ENCODE peak calls at places on chromosomes 4 and X, in eight cellular contexts. Q is Panc1, S is fibroblast of lung, I is prostate gland, T is left ventricle myocardium inferior, Z is WERI-Rb-1, F is HCT116, R is lung. C is an unnamed sample. For H3K27me3, the result is how much of the 10 kb centered on the place peaks cover.

GRCh38 chr4:89438102-89438831 is 130.7 kb upstream of the GPRIN3 start:
- DNase-seq in Q (no peak), S (no peak), I (peak), T (no peak), Z (peak), F (peak), R (peak), C (peak)

GRCh38 chrX:41332408-41332987 is 1.5 kb upstream of the DDX3X start:
- DNase-seq in Q (no peak), S (peak), I (peak), T (peak), Z (no peak), F (no peak), R (no peak), C (peak)

GRCh38 chr4:76939184-76939583 is 10.4 kb upstream of the SEPTIN11 start:
- DNase-seq in Q (no peak), S (no peak), I (no peak), T (no peak), Z (no peak), F (no peak), R (no peak), C (no peak)

GRCh38 chr4:66927937-66928336 is 617.4 kb downstream of the CENPC start:
- DNase-seq in Q (no peak), S (peak), I (no peak), T (no peak), Z (peak), F (no peak), R (no peak), C (no peak)

GRCh38 chrX:140525448-140525847 is 20.6 kb upstream of the SOX3 start:
- DNase-seq in Q (no peak), S (peak), I (no peak), T (no peak), Z (no peak), F (no peak), R (no peak), C (no peak)

GRCh38 chr4:78634011-78634664 is 82.6 kb downstream of the ANXA3 start:
- DNase-seq in Q (no peak), S (peak), I (peak), T (peak), Z (no peak), F (no peak), R (no peak), C (no peak)

GRCh38 chr4:175308236-175308635 is 390.1 kb downstream of the ADAM29 start:
- DNase-seq in Q (no peak), S (peak), I (no peak), T (no peak), Z (no peak), F (peak), R (no peak), C (no peak)

GRCh38 chr4:69832326-69833030 is 27.5 kb downstream of the SULT1E1 start:
- DNase-seq in Q (no peak), S (no peak), I (no peak), T (no peak), Z (peak), F (no peak), R (no peak), C (peak)

GRCh38 chr4:77994194-77994721 is 62.9 kb upstream of the FRAS1 start:
- DNase-seq in Q (no peak), S (peak), I (peak), T (no peak), Z (peak), F (peak), R (no peak), C (peak)

GRCh38 chr4:40736910-40737309 is 12.8 kb upstream of the NSUN7 start:
- DNase-seq in Q (peak), S (peak), I (no peak), T (no peak), Z (no peak), F (peak), R (no peak), C (no peak)

GRCh38 chrX:54452920-54453319 is 12.7 kb downstream of the TSR2 start:
- DNase-seq in Q (no peak), S (peak), I (no peak), T (no peak), Z (peak), F (no peak), R (no peak), C (no peak)

GRCh38 chr4:74013269-74013668 is 14.8 kb upstream of the CXCL5 start:
- DNase-seq in Q (no peak), S (no peak), I (no peak), T (no peak), Z (no peak), F (no peak), R (no peak), C (no peak)

GRCh38 chr4:121769341-121769740 is 4.4 kb upstream of the SMIM43 start:
- DNase-seq in Q (no peak), S (no peak), I (no peak), T (no peak), Z (no peak), F (no peak), R (no peak), C (no peak)

GRCh38 chr4:47824844-47825243 is 13.0 kb downstream of the CORIN start:
- DNase-seq in Q (no peak), S (no peak), I (no peak), T (peak), Z (peak), F (no peak), R (no peak), C (no peak)

GRCh38 chrX:110509778-110510510 is 151.3 kb downstream of the RTL9 start:
- DNase-seq in Q (no peak), S (peak), I (no peak), T (no peak), Z (no peak), F (no peak), R (no peak), C (no peak)

GRCh38 chr4:4364061-4364460 is 22.8 kb upstream of the NSG1 start:
- DNase-seq in Q (no peak), S (no peak), I (no peak), T (no peak), Z (no peak), F (no peak), R (no peak), C (no peak)

GRCh38 chr4:30953799-30954198 is 233.6 kb downstream of the PCDH7 start:
- DNase-seq in Q (no peak), S (no peak), I (no peak), T (no peak), Z (no peak), F (no peak), R (no peak), C (no peak)

GRCh38 chrX:49272426-49272825 is 2.8 kb downstream of the PPP1R3F start:
- DNase-seq in Q (no peak), S (no peak), I (no peak), T (no peak), Z (no peak), F (no peak), R (no peak), C (no peak)

GRCh38 chr4:152974732-152975614 is 38.9 kb downstream of the FHDC1 start:
- DNase-seq in Q (no peak), S (no peak), I (no peak), T (no peak), Z (no peak), F (no peak), R (no peak), C (no peak)

GRCh38 chr4:113356452-113356851 is 307.0 kb downstream of the ANK2 start:
- DNase-seq in Q (no peak), S (no peak), I (no peak), T (no peak), Z (no peak), F (no peak), R (no peak), C (no peak)

GRCh38 chr4:147371661-147372060 is 109.2 kb upstream of the EDNRA start:
- DNase-seq in Q (peak), S (peak), I (no peak), T (no peak), Z (no peak), F (peak), R (no peak), C (no peak)

GRCh38 chr4:128322986-128323385 is 35.4 kb upstream of the PGRMC2 start:
- DNase-seq in Q (peak), S (peak), I (no peak), T (no peak), Z (no peak), F (no peak), R (no peak), C (no peak)

GRCh38 chrX:8879750-8880149 is 78.6 kb upstream of the FAM9A start:
- DNase-seq in Q (no peak), S (no peak), I (no peak), T (no peak), Z (peak), F (no peak), R (no peak), C (peak)

GRCh38 chr4:166886708-166887107 is 347.6 kb downstream of the SPOCK3 start:
- DNase-seq in Q (no peak), S (no peak), I (no peak), T (no peak), Z (no peak), F (no peak), R (no peak), C (no peak)

GRCh38 chr4:60683357-60683756 is 516.8 kb upstream of the ADGRL3 start:
- DNase-seq in Q (no peak), S (peak), I (no peak), T (no peak), Z (no peak), F (no peak), R (no peak), C (no peak)

GRCh38 chrX:150044556-150044955 is 106.3 kb upstream of the EOLA2 start:
- DNase-seq in Q (no peak), S (peak), I (no peak), T (no peak), Z (no peak), F (no peak), R (no peak), C (no peak)

GRCh38 chr4:41887322-41887721 is 47.9 kb upstream of the TMEM33 start:
- DNase-seq in Q (no peak), S (no peak), I (no peak), T (no peak), Z (no peak), F (no peak), R (no peak), C (no peak)

GRCh38 chr4:161238033-161238432 is 925.8 kb downstream of the FSTL5 start:
- DNase-seq in Q (no peak), S (no peak), I (no peak), T (no peak), Z (no peak), F (no peak), R (no peak), C (no peak)

GRCh38 chrX:136694491-136695087 is 46.6 kb downstream of the CD40LG start:
- DNase-seq in Q (no peak), S (peak), I (no peak), T (no peak), Z (no peak), F (peak), R (no peak), C (no peak)

GRCh38 chr4:23904639-23905061 is 14.8 kb upstream of the PPARGC1A start:
- DNase-seq in Q (no peak), S (peak), I (peak), T (no peak), Z (no peak), F (no peak), R (no peak), C (no peak)
- H3K27ac ChIP-seq in Q (no peak), S (no peak), I (no peak), T (peak), Z (no peak), F (no peak), R (peak), C (no peak)

GRCh38 chrX:131741103-131741581 is 197.3 kb downstream of the OR13H1 start:
- DNase-seq in Q (no peak), S (peak), I (no peak), T (no peak), Z (peak), F (no peak), R (peak), C (peak)
- TF ChIP-seq CTCF in Q (no peak), S (no peak), I (no peak), T (no peak), Z (peak), F (no peak), R (peak), C (no peak)

GRCh38 chrX:131626681-131627296 is 82.9 kb downstream of the OR13H1 start:
- DNase-seq in Q (no peak), S (peak), I (no peak), T (no peak), Z (no peak), F (peak), R (no peak), C (no peak)
- H3K27me3 ChIP-seq in Q (under half), S (under half), I (under half), T (under half), Z (half or more), F (under half), R (under half), C (under half)

DNA sequence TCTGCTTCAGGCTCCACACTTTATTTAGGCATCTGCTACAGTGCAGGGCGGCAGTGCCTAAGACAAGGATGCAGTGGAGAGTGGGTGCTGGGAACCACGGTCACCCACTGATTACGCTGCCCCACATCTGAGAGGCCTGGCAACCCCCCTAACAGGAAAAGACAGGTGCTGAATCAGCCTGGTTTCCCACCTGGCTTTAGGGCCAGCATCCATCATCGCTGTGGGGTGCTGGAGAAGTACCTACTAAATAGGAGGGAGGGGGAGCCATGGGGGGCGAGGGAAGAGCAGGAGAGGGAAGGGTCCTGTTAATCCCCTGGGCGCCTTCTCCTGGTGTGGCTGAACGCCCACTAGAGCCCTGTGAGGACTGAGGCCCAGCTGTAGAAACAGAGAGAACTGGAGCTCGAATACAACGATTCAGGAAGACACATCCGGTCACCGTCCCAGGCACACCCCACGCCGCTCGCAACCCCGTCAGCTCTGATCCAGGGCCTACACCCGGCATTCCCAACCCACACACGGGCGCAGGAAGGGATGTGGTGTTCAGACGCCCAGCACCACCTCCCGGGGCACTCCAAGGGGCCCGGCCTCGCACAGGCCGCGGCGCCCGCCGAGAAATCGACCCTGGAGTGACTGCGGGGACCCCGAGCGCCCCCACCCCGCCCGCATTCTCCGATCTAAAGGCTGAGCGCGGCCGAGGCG is 554 bp downstream of the DCTD start:
- DNase-seq in Q (no peak), S (peak), I (peak), T (peak), Z (peak), F (no peak), R (peak), C (peak)
- H3K27ac ChIP-seq in Q (peak), S (peak), I (peak), T (peak), Z (peak), F (peak), R (peak), C (peak)

DNA sequence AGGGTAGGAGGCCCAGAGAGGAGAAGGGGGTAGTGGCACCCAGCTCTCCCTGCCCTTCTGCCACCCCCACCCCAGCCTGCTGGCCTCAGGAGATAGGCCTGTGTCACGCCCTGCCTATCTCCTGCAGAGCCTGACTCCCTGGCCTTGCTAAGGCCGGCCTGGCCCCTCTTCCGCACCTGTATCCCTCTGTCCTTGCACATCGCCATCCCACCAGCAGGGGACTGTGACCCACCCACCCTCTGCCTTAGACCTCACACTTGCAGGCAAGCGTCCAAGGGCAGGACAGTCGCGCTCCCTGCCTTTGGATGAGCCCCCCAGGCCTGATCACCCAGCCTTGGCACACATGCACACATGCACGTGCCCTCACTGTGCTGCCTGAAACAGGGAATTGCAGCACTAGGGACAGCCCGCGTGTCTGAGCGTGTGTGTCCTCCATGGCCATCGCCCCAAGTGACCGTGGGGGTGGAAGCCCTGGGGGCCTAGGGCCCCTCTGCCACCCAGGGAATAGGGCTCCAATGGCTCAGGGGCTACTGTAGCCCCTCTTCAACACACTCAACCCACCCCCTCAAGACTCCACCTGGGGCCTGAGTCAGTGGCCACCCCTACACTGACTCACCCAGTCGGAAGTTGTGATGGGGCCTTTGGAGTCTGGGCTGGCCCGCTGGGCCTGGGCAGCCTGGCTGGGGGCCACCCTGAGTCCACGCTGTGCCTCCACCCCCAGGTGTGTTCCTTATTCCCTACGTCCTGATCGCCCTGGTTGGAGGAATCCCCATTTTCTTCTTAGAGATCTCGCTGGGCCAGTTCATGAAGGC is 2.1 kb downstream of the SLC6A8 start:
- DNase-seq in Q (no peak), S (peak), I (no peak), T (no peak), Z (peak), F (no peak), R (no peak), C (no peak)
- TF ChIP-seq CTCF in Q (no peak), S (no peak), I (no peak), T (no peak), Z (peak), F (peak), R (no peak), C (no peak)

GRCh38 chr4:181676546-181676945 is 566.7 kb upstream of the TENM3 start:
- DNase-seq in Q (no peak), S (peak), I (no peak), T (no peak), Z (no peak), F (no peak), R (no peak), C (no peak)
- H3K27me3 ChIP-seq in Q (under half), S (under half), I (under half), T (under half), Z (under half), F (under half), R (under half), C (under half)

DNA sequence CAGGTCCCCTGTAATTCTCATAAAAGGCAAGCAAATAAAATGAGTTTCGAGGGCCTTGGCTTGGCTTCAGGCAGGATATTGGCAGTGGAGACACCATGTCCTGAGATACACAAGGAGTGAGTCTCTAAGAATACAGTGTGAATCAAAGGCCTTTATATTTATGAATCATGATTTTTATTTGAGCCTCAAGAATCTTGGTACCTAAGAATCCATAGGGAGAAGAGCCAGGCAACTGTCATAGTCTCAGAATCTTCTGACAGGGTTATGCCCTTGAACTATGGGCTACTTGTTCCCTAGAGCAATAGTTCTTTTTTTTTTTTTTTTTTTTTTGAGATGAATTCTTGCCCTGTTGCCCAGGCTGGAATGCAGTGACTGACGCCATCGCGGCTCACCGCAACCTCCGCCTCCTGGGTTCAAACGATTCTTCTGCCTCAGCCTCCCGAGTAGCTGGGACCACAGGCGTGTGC is 205.4 kb downstream of the LDB2 start:
- DNase-seq in Q (no peak), S (no peak), I (no peak), T (no peak), Z (no peak), F (no peak), R (no peak), C (no peak)
- H3K27ac ChIP-seq in Q (no peak), S (no peak), I (no peak), T (no peak), Z (no peak), F (no peak), R (no peak), C (no peak)

GRCh38 chrX:14010566-14010965 is 19.1 kb downstream of the GEMIN8 start:
- DNase-seq in Q (no peak), S (peak), I (no peak), T (no peak), Z (no peak), F (no peak), R (no peak), C (no peak)
- TF ChIP-seq CTCF in Q (no peak), S (no peak), I (no peak), T (no peak), Z (no peak), F (no peak), R (no peak), C (no peak)

GRCh38 chrX:17192111-17192510 is 182.9 kb upstream of the NHS start:
- DNase-seq in Q (no peak), S (peak), I (no peak), T (no peak), Z (no peak), F (no peak), R (no peak), C (no peak)
- H3K27me3 ChIP-seq in Q (under half), S (under half), I (under half), T (under half), Z (half or more), F (under half), R (under half), C (under half)

C was measured in body of pancreas.